ENCODE peak calls at places on chromosomes 6 and 20, in seven cellular contexts. G is neural progenitor cell, W is IMR-90, P is cardiac fibroblast, B is astrocyte of the spinal cord, D is fibroblast of lung, Y is endodermal cell. N is an unnamed sample.

GRCh38 chr6:118080547-118080946 is 173.5 kb downstream of the SLC35F1 start:
- DNase-seq in G (peak; percentile 35), W (no peak), P (no peak), B (no peak), D (no peak), Y (no peak), N (no peak)

GRCh38 chr6:144252289-144252688 is 32.8 kb upstream of the UTRN start:
- DNase-seq in G (no peak), W (no peak), P (peak; percentile 32), B (no peak), D (no peak), Y (no peak), N (peak; percentile 61)

GRCh38 chr20:50426865-50427739 is 83.1 kb upstream of the PTPN1 start:
- DNase-seq in G (no peak), W (no peak), P (no peak), B (no peak), D (no peak), Y (no peak), N (no peak)

GRCh38 chr6:121434037-121434770 is 1.2 kb upstream of the GJA1 start:
- DNase-seq in G (peak; percentile 39), W (peak; percentile 28), P (no peak), B (no peak), D (peak; percentile 34), Y (peak; percentile 78), N (peak; percentile 42)

GRCh38 chr6:40390144-40390800 is 196.9 kb downstream of the LRFN2 start:
- DNase-seq in G (no peak), W (no peak), P (no peak), B (no peak), D (no peak), Y (peak; percentile 12), N (no peak)

GRCh38 chr6:122151066-122151465 is 248.4 kb upstream of the HSF2 start:
- DNase-seq in G (no peak), W (no peak), P (no peak), B (no peak), D (peak; percentile 2), Y (no peak), N (peak; percentile 26)

GRCh38 chr20:34894723-34895122 is 18.3 kb downstream of the ACSS2 start:
- DNase-seq in G (no peak), W (no peak), P (no peak), B (no peak), D (no peak), Y (no peak), N (peak; percentile 20)

GRCh38 chr6:74677463-74677862 is 528.4 kb downstream of the COL12A1 start:
- DNase-seq in G (no peak), W (no peak), P (no peak), B (no peak), D (no peak), Y (no peak), N (no peak)

GRCh38 chr6:37673436-37673835 is 24.2 kb downstream of the MDGA1 start:
- DNase-seq in G (no peak), W (no peak), P (no peak), B (no peak), D (no peak), Y (no peak), N (no peak)

GRCh38 chr20:53768329-53768728 is 174.7 kb upstream of the ZNF217 start:
- DNase-seq in G (peak; percentile 70), W (no peak), P (no peak), B (no peak), D (no peak), Y (peak; percentile 82), N (no peak)

GRCh38 chr6:135796884-135797283 is 54.6 kb upstream of the PDE7B start:
- DNase-seq in G (no peak), W (peak; percentile 7), P (peak; percentile 23), B (no peak), D (no peak), Y (no peak), N (peak; percentile 11)

GRCh38 chr20:23039136-23039875 is 4.2 kb downstream of the SSTR4 start:
- DNase-seq in G (no peak), W (no peak), P (no peak), B (no peak), D (no peak), Y (no peak), N (no peak)

GRCh38 chr6:3162565-3163247 is 5.4 kb upstream of the TUBB2A start:
- DNase-seq in G (peak; percentile 93), W (peak; percentile 71), P (peak; percentile 71), B (peak; percentile 78), D (peak; percentile 83), Y (peak; percentile 91), N (peak; percentile 69)

GRCh38 chr6:134358320-134358719 is 40.4 kb upstream of the SGK1 start:
- DNase-seq in G (no peak), W (peak; percentile 85), P (peak; percentile 93), B (no peak), D (peak; percentile 90), Y (no peak), N (peak; percentile 59)

GRCh38 chr20:62143976-62144825 is 632 bp downstream of the SS18L1 start:
- DNase-seq in G (peak; percentile 74), W (peak; percentile 60), P (peak; percentile 71), B (peak; percentile 57), D (peak; percentile 70), Y (peak; percentile 78), N (peak; percentile 58)

GRCh38 chr20:32957451-32957850 is 46.8 kb downstream of the SUN5 start:
- DNase-seq in G (no peak), W (no peak), P (no peak), B (no peak), D (no peak), Y (no peak), N (no peak)

GRCh38 chr20:10715035-10715434 is 41.2 kb upstream of the JAG1 start:
- DNase-seq in G (no peak), W (peak; percentile 89), P (peak; percentile 70), B (peak; percentile 70), D (peak; percentile 73), Y (no peak), N (peak; percentile 56)

GRCh38 chr20:44733341-44734069 is 12.2 kb upstream of the KCNK15 start:
- DNase-seq in G (peak; percentile 81), W (peak; percentile 65), P (peak; percentile 80), B (peak; percentile 71), D (peak; percentile 48), Y (peak; percentile 92), N (peak; percentile 74)

GRCh38 chr6:83182114-83182513 is 11.0 kb downstream of the PGM3 start:
- DNase-seq in G (no peak), W (no peak), P (peak; percentile 9), B (no peak), D (no peak), Y (no peak), N (no peak)

GRCh38 chr6:112408522-112408921 is 61.4 kb downstream of the RFPL4B start:
- DNase-seq in G (peak; percentile 26), W (no peak), P (no peak), B (no peak), D (no peak), Y (no peak), N (no peak)

GRCh38 chr6:1551236-1551635 is 58.5 kb upstream of the FOXC1 start:
- DNase-seq in G (no peak), W (no peak), P (no peak), B (no peak), D (no peak), Y (no peak), N (no peak)

GRCh38 chr6:158324136-158324535 is 11.9 kb downstream of the TULP4 start:
- DNase-seq in G (no peak), W (peak; percentile 27), P (peak; percentile 59), B (no peak), D (peak; percentile 14), Y (no peak), N (peak; percentile 62)

GRCh38 chr6:116221067-116221466 is 32.8 kb downstream of the TSPYL4 start:
- DNase-seq in G (no peak), W (peak; percentile 15), P (peak; percentile 42), B (no peak), D (peak; percentile 37), Y (no peak), N (peak; percentile 30)

GRCh38 chr20:64256282-64256947 is 867 bp downstream of the PCMTD2 start:
- DNase-seq in G (peak; percentile 14), W (peak; percentile 10), P (no peak), B (no peak), D (no peak), Y (no peak), N (no peak)

GRCh38 chr20:57255183-57255582 is 11.3 kb downstream of the BMP7 start:
- DNase-seq in G (no peak), W (no peak), P (no peak), B (no peak), D (no peak), Y (no peak), N (no peak)

GRCh38 chr6:160347259-160348208 is 644 bp upstream of the SLC22A3 start:
- DNase-seq in G (no peak), W (no peak), P (no peak), B (no peak), D (no peak), Y (peak; percentile 80), N (no peak)
- H3K4me3 ChIP-seq in G (peak overlapping the region; percentile 54), W (no peak overlapping the region), P (no peak overlapping the region), B (no peak overlapping the region), D (no peak overlapping the region), Y (peak overlapping the region; percentile 53), N (no peak overlapping the region)

DNA sequence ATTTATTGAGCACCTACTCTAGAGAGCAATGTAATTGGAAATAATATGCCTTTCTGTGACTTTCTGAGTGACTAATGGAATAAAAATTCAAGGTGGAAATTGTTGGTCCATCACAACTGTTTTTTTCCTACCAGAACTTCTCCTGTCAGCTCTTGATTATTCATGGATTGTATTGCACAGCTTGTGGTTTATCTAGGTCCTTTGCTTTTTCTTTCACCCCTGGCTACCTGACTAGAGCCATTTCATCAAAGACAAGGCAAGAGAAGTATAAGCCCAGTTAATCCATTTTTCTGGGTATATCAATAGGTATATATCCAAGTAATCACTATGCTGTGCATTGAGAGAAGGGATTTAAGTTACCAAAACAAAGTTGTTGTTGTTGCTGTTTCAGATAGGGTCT is 168.4 kb downstream of the MMS22L start:
- DNase-seq in G (no peak), W (no peak), P (no peak), B (no peak), D (no peak), Y (no peak), N (no peak)
- TF ChIP-seq CTCF in G (no peak), W (no peak), P (no peak), B (no peak), D (no peak), Y (no peak), N (no peak)

GRCh38 chr6:43142101-43142500 is 29.0 kb upstream of the SRF start:
- DNase-seq in G (no peak), W (no peak), P (no peak), B (no peak), D (no peak), Y (no peak), N (no peak)

GRCh38 chr6:43146228-43146627 is 24.8 kb upstream of the SRF start:
- DNase-seq in G (no peak), W (no peak), P (no peak), B (no peak), D (no peak), Y (no peak), N (no peak)

GRCh38 chr6:43141644-43142043 is 29.4 kb upstream of the SRF start:
- DNase-seq in G (no peak), W (no peak), P (no peak), B (no peak), D (no peak), Y (no peak), N (no peak)

GRCh38 chr6:43144879-43145278 is 26.2 kb upstream of the SRF start:
- DNase-seq in G (no peak), W (peak; percentile 38), P (peak; percentile 51), B (no peak), D (no peak), Y (no peak), N (peak; percentile 22)

GRCh38 chr6:43143235-43144124 is 27.6 kb upstream of the SRF start:
- DNase-seq in G (peak; percentile 95), W (peak; percentile 91), P (peak; percentile 85), B (peak; percentile 92), D (peak; percentile 86), Y (peak; percentile 98), N (peak; percentile 85)
- H3K4me3 ChIP-seq in G (no peak overlapping the region), W (no peak overlapping the region), P (no peak overlapping the region), B (no peak overlapping the region), D (no peak overlapping the region), Y (no peak overlapping the region), N (no peak overlapping the region)

GRCh38 chr6:44128020-44128917 is 915 bp downstream of the TMEM63B start:
- DNase-seq in G (peak; percentile 74), W (no peak), P (peak; percentile 26), B (no peak), D (peak; percentile 33), Y (peak; percentile 80), N (peak; percentile 10)
- TF ChIP-seq CTCF in G (peak; percentile 20), W (no peak), P (peak; percentile 9), B (no peak), D (no peak), Y (peak; percentile 41), N (no peak)